ENCODE peak calls at places on chromosomes 1 and 21, in nine cellular contexts. One of them, this sample, is unnamed.

GRCh38 chr1:220768127-220768601 is 18.5 kb upstream of the MTARC1 start:
- DNase-seq in uterus: no peak
- DNase-seq in body of pancreas: peak; percentile 70
- DNase-seq in colonic mucosa: no peak
- DNase-seq in A549: no peak
- DNase-seq in WERI-Rb-1: no peak
- DNase-seq in astrocyte: no peak
- DNase-seq in sigmoid colon: no peak
- DNase-seq in stomach: peak; percentile 62
- DNase-seq in this sample: no peak

GRCh38 chr21:45826733-45827692 is 154.6 kb upstream of the COL6A1 start:
- DNase-seq in uterus: no peak
- DNase-seq in body of pancreas: no peak
- DNase-seq in colonic mucosa: no peak
- DNase-seq in A549: no peak
- DNase-seq in WERI-Rb-1: no peak
- DNase-seq in astrocyte: no peak
- DNase-seq in sigmoid colon: no peak
- DNase-seq in stomach: no peak
- DNase-seq in this sample: no peak

GRCh38 chr21:39915881-39916280 is 48.6 kb downstream of the PCP4 start:
- DNase-seq in uterus: no peak
- DNase-seq in body of pancreas: no peak
- DNase-seq in colonic mucosa: no peak
- DNase-seq in A549: no peak
- DNase-seq in WERI-Rb-1: no peak
- DNase-seq in astrocyte: peak; percentile 57
- DNase-seq in sigmoid colon: no peak
- DNase-seq in stomach: no peak
- DNase-seq in this sample: no peak

GRCh38 chr1:200027264-200027823 is at the start of gene NR5A2:
- DNase-seq in uterus: no peak
- DNase-seq in body of pancreas: no peak
- DNase-seq in colonic mucosa: peak; percentile 36
- DNase-seq in A549: peak; percentile 87
- DNase-seq in WERI-Rb-1: no peak
- DNase-seq in astrocyte: no peak
- DNase-seq in sigmoid colon: no peak
- DNase-seq in stomach: no peak
- DNase-seq in this sample: no peak

GRCh38 chr1:5423109-5423508 is 569.1 kb downstream of the NPHP4 start:
- DNase-seq in uterus: no peak
- DNase-seq in body of pancreas: peak; percentile 10
- DNase-seq in colonic mucosa: no peak
- DNase-seq in A549: no peak
- DNase-seq in WERI-Rb-1: no peak
- DNase-seq in astrocyte: no peak
- DNase-seq in sigmoid colon: no peak
- DNase-seq in stomach: no peak
- DNase-seq in this sample: no peak

GRCh38 chr1:24536391-24536840 is 19.5 kb upstream of the NCMAP start:
- DNase-seq in uterus: no peak
- DNase-seq in body of pancreas: peak; percentile 39
- DNase-seq in colonic mucosa: peak; percentile 60
- DNase-seq in A549: peak; percentile 36
- DNase-seq in WERI-Rb-1: no peak
- DNase-seq in astrocyte: peak; percentile 65
- DNase-seq in sigmoid colon: no peak
- DNase-seq in stomach: peak; percentile 51
- DNase-seq in this sample: no peak

GRCh38 chr1:234206651-234207284 is 166.5 kb upstream of the COA6 start:
- DNase-seq in uterus: no peak
- DNase-seq in body of pancreas: no peak
- DNase-seq in colonic mucosa: no peak
- DNase-seq in A549: peak; percentile 66
- DNase-seq in WERI-Rb-1: no peak
- DNase-seq in astrocyte: peak; percentile 94
- DNase-seq in sigmoid colon: no peak
- DNase-seq in stomach: no peak
- DNase-seq in this sample: no peak

GRCh38 chr1:167541013-167541412 is 12.5 kb downstream of the CREG1 start:
- DNase-seq in uterus: no peak
- DNase-seq in body of pancreas: no peak
- DNase-seq in colonic mucosa: no peak
- DNase-seq in A549: no peak
- DNase-seq in WERI-Rb-1: no peak
- DNase-seq in astrocyte: no peak
- DNase-seq in sigmoid colon: no peak
- DNase-seq in stomach: no peak
- DNase-seq in this sample: no peak

GRCh38 chr21:44572959-44573583 is 458 bp upstream of the KRTAP10-4 start:
- DNase-seq in uterus: no peak
- DNase-seq in body of pancreas: no peak
- DNase-seq in colonic mucosa: no peak
- DNase-seq in A549: peak; percentile 12
- DNase-seq in WERI-Rb-1: no peak
- DNase-seq in astrocyte: peak; percentile 10
- DNase-seq in sigmoid colon: no peak
- DNase-seq in stomach: no peak
- DNase-seq in this sample: no peak

GRCh38 chr1:46768445-46768844 is 30.4 kb upstream of the CYP4B1 start:
- DNase-seq in uterus: no peak
- DNase-seq in body of pancreas: no peak
- DNase-seq in colonic mucosa: no peak
- DNase-seq in A549: no peak
- DNase-seq in WERI-Rb-1: no peak
- DNase-seq in astrocyte: no peak
- DNase-seq in sigmoid colon: no peak
- DNase-seq in stomach: no peak
- DNase-seq in this sample: no peak

GRCh38 chr1:222369148-222369547 is 178.8 kb downstream of the HHIPL2 start:
- DNase-seq in uterus: no peak
- DNase-seq in body of pancreas: no peak
- DNase-seq in colonic mucosa: no peak
- DNase-seq in A549: no peak
- DNase-seq in WERI-Rb-1: no peak
- DNase-seq in astrocyte: no peak
- DNase-seq in sigmoid colon: no peak
- DNase-seq in stomach: no peak
- DNase-seq in this sample: no peak

GRCh38 chr1:214296860-214297699 is 16.1 kb downstream of the SMYD2 start:
- DNase-seq in uterus: no peak
- DNase-seq in body of pancreas: no peak
- DNase-seq in colonic mucosa: no peak
- DNase-seq in A549: no peak
- DNase-seq in WERI-Rb-1: no peak
- DNase-seq in astrocyte: peak; percentile 95
- DNase-seq in sigmoid colon: no peak
- DNase-seq in stomach: no peak
- DNase-seq in this sample: no peak

GRCh38 chr21:43188712-43189151 is 19.9 kb downstream of the CRYAA start:
- DNase-seq in uterus: no peak
- DNase-seq in body of pancreas: peak; percentile 47
- DNase-seq in colonic mucosa: peak; percentile 12
- DNase-seq in A549: no peak
- DNase-seq in WERI-Rb-1: peak; percentile 4
- DNase-seq in astrocyte: no peak
- DNase-seq in sigmoid colon: peak; percentile 86
- DNase-seq in stomach: peak; percentile 66
- DNase-seq in this sample: peak; percentile 79

GRCh38 chr1:98766241-98766640 is 104.7 kb downstream of the SNX7 start:
- DNase-seq in uterus: no peak
- DNase-seq in body of pancreas: no peak
- DNase-seq in colonic mucosa: no peak
- DNase-seq in A549: no peak
- DNase-seq in WERI-Rb-1: no peak
- DNase-seq in astrocyte: no peak
- DNase-seq in sigmoid colon: no peak
- DNase-seq in stomach: no peak
- DNase-seq in this sample: no peak

GRCh38 chr21:26849428-26850115 is 4.4 kb upstream of the ADAMTS1 start:
- DNase-seq in uterus: no peak
- DNase-seq in body of pancreas: peak; percentile 57
- DNase-seq in colonic mucosa: no peak
- DNase-seq in A549: peak; percentile 48
- DNase-seq in WERI-Rb-1: no peak
- DNase-seq in astrocyte: peak; percentile 32
- DNase-seq in sigmoid colon: no peak
- DNase-seq in stomach: no peak
- DNase-seq in this sample: no peak

GRCh38 chr1:112346802-112347350 is 49.1 kb upstream of the CTTNBP2NL start:
- DNase-seq in uterus: no peak
- DNase-seq in body of pancreas: no peak
- DNase-seq in colonic mucosa: no peak
- DNase-seq in A549: no peak
- DNase-seq in WERI-Rb-1: no peak
- DNase-seq in astrocyte: no peak
- DNase-seq in sigmoid colon: no peak
- DNase-seq in stomach: no peak
- DNase-seq in this sample: no peak

GRCh38 chr21:34906401-34906800 is 142.7 kb downstream of the RUNX1 start:
- DNase-seq in uterus: no peak
- DNase-seq in body of pancreas: no peak
- DNase-seq in colonic mucosa: no peak
- DNase-seq in A549: no peak
- DNase-seq in WERI-Rb-1: no peak
- DNase-seq in astrocyte: no peak
- DNase-seq in sigmoid colon: no peak
- DNase-seq in stomach: no peak
- DNase-seq in this sample: no peak
- TF ChIP-seq CTCF in uterus: no peak
- TF ChIP-seq CTCF in body of pancreas: no peak
- TF ChIP-seq CTCF in colonic mucosa: no peak
- TF ChIP-seq CTCF in A549: no peak
- TF ChIP-seq CTCF in WERI-Rb-1: no peak
- TF ChIP-seq CTCF in astrocyte: no peak
- TF ChIP-seq CTCF in sigmoid colon: no peak
- TF ChIP-seq CTCF in stomach: no peak
- TF ChIP-seq CTCF in this sample: no peak

GRCh38 chr1:228958741-228959140 is 223.5 kb downstream of the RHOU start:
- DNase-seq in uterus: no peak
- DNase-seq in body of pancreas: no peak
- DNase-seq in colonic mucosa: no peak
- DNase-seq in A549: no peak
- DNase-seq in WERI-Rb-1: no peak
- DNase-seq in astrocyte: no peak
- DNase-seq in sigmoid colon: no peak
- DNase-seq in stomach: no peak
- DNase-seq in this sample: peak; percentile 7
- H3K4me3 ChIP-seq in uterus: no peak overlapping the region
- H3K4me3 ChIP-seq in body of pancreas: no peak overlapping the region
- H3K4me3 ChIP-seq in colonic mucosa: no peak overlapping the region
- H3K4me3 ChIP-seq in A549: no peak overlapping the region
- H3K4me3 ChIP-seq in WERI-Rb-1: no peak overlapping the region
- H3K4me3 ChIP-seq in astrocyte: no peak overlapping the region
- H3K4me3 ChIP-seq in sigmoid colon: no peak overlapping the region
- H3K4me3 ChIP-seq in stomach: no peak overlapping the region
- H3K4me3 ChIP-seq in this sample: no peak overlapping the region

GRCh38 chr1:161158316-161159016 is 834 bp upstream of the USP21 start:
- DNase-seq in uterus: no peak
- DNase-seq in body of pancreas: no peak
- DNase-seq in colonic mucosa: no peak
- DNase-seq in A549: no peak
- DNase-seq in WERI-Rb-1: no peak
- DNase-seq in astrocyte: no peak
- DNase-seq in sigmoid colon: no peak
- DNase-seq in stomach: no peak
- DNase-seq in this sample: no peak
- H3K27ac ChIP-seq in uterus: peak overlapping the region; percentile 88
- H3K27ac ChIP-seq in body of pancreas: peak overlapping the region; percentile 57
- H3K27ac ChIP-seq in colonic mucosa: peak overlapping the region; percentile 69
- H3K27ac ChIP-seq in A549: peak overlapping the region; percentile 98
- H3K27ac ChIP-seq in WERI-Rb-1: peak overlapping the region; percentile 91
- H3K27ac ChIP-seq in astrocyte: peak overlapping the region; percentile 83
- H3K27ac ChIP-seq in sigmoid colon: peak overlapping the region; percentile 87
- H3K27ac ChIP-seq in stomach: peak overlapping the region; percentile 87
- H3K27ac ChIP-seq in this sample: peak overlapping the region; percentile 88

GRCh38 chr1:192732787-192733186 is 76.1 kb upstream of the RGS2 start:
- DNase-seq in uterus: no peak
- DNase-seq in body of pancreas: no peak
- DNase-seq in colonic mucosa: no peak
- DNase-seq in A549: peak; percentile 57
- DNase-seq in WERI-Rb-1: peak; percentile 9
- DNase-seq in astrocyte: no peak
- DNase-seq in sigmoid colon: no peak
- DNase-seq in stomach: no peak
- DNase-seq in this sample: no peak
- TF ChIP-seq CTCF in uterus: no peak
- TF ChIP-seq CTCF in body of pancreas: no peak
- TF ChIP-seq CTCF in colonic mucosa: no peak
- TF ChIP-seq CTCF in A549: no peak
- TF ChIP-seq CTCF in WERI-Rb-1: no peak
- TF ChIP-seq CTCF in astrocyte: no peak
- TF ChIP-seq CTCF in sigmoid colon: no peak
- TF ChIP-seq CTCF in stomach: no peak
- TF ChIP-seq CTCF in this sample: no peak

GRCh38 chr21:16310191-16310590 is 580.4 kb downstream of the USP25 start:
- DNase-seq in uterus: no peak
- DNase-seq in body of pancreas: no peak
- DNase-seq in colonic mucosa: no peak
- DNase-seq in A549: no peak
- DNase-seq in WERI-Rb-1: no peak
- DNase-seq in astrocyte: no peak
- DNase-seq in sigmoid colon: no peak
- DNase-seq in stomach: no peak
- DNase-seq in this sample: no peak

GRCh38 chr21:16305686-16306085 is 575.9 kb downstream of the USP25 start:
- DNase-seq in uterus: peak; percentile 49
- DNase-seq in body of pancreas: no peak
- DNase-seq in colonic mucosa: no peak
- DNase-seq in A549: no peak
- DNase-seq in WERI-Rb-1: no peak
- DNase-seq in astrocyte: peak; percentile 70
- DNase-seq in sigmoid colon: no peak
- DNase-seq in stomach: no peak
- DNase-seq in this sample: no peak

GRCh38 chr21:16307256-16307655 is 577.5 kb downstream of the USP25 start:
- DNase-seq in uterus: no peak
- DNase-seq in body of pancreas: no peak
- DNase-seq in colonic mucosa: no peak
- DNase-seq in A549: no peak
- DNase-seq in WERI-Rb-1: no peak
- DNase-seq in astrocyte: no peak
- DNase-seq in sigmoid colon: no peak
- DNase-seq in stomach: no peak
- DNase-seq in this sample: no peak

GRCh38 chr21:16309250-16309971 is 579.6 kb downstream of the USP25 start:
- DNase-seq in uterus: no peak
- DNase-seq in body of pancreas: no peak
- DNase-seq in colonic mucosa: no peak
- DNase-seq in A549: no peak
- DNase-seq in WERI-Rb-1: no peak
- DNase-seq in astrocyte: peak; percentile 81
- DNase-seq in sigmoid colon: no peak
- DNase-seq in stomach: no peak
- DNase-seq in this sample: no peak

GRCh38 chr21:16308269-16308668 is 578.5 kb downstream of the USP25 start:
- DNase-seq in uterus: no peak
- DNase-seq in body of pancreas: no peak
- DNase-seq in colonic mucosa: no peak
- DNase-seq in A549: no peak
- DNase-seq in WERI-Rb-1: no peak
- DNase-seq in astrocyte: peak; percentile 73
- DNase-seq in sigmoid colon: no peak
- DNase-seq in stomach: no peak
- DNase-seq in this sample: no peak
- H3K4me3 ChIP-seq in uterus: peak overlapping the region; percentile 41
- H3K4me3 ChIP-seq in body of pancreas: no peak overlapping the region
- H3K4me3 ChIP-seq in colonic mucosa: no peak overlapping the region
- H3K4me3 ChIP-seq in A549: no peak overlapping the region
- H3K4me3 ChIP-seq in WERI-Rb-1: no peak overlapping the region
- H3K4me3 ChIP-seq in astrocyte: peak overlapping the region; percentile 51
- H3K4me3 ChIP-seq in sigmoid colon: peak overlapping the region; percentile 0
- H3K4me3 ChIP-seq in stomach: no peak overlapping the region
- H3K4me3 ChIP-seq in this sample: peak overlapping the region; percentile 62

This sample was measured in coronary artery.